ENCODE peak calls at places on chromosomes 11 and 22, in five cellular contexts. L is colonic mucosa, U is H1, V is neuronal stem cell, P is cardiac muscle cell. E is an unnamed sample.

GRCh38 chr22:29167032-29167911 is 38.4 kb upstream of the EMID1 start:
- DNase-seq in L (no peak), U (no peak), V (no peak), P (no peak), E (no peak)

GRCh38 chr22:29784451-29785361 is 17.5 kb downstream of the UQCR10 start:
- DNase-seq in L (peak; percentile 31), U (no peak), V (no peak), P (peak; percentile 71), E (no peak)

GRCh38 chr11:7688238-7688826 is 15.0 kb upstream of the CYB5R2 start:
- DNase-seq in L (no peak), U (no peak), V (no peak), P (peak; percentile 54), E (no peak)

GRCh38 chr22:19645391-19645790 is 68.9 kb upstream of the SEPTIN5 start:
- DNase-seq in L (no peak), U (no peak), V (no peak), P (no peak), E (no peak)

GRCh38 chr22:44211256-44211945 is 30.7 kb downstream of the PARVG start:
- DNase-seq in L (no peak), U (no peak), V (no peak), P (no peak), E (no peak)

GRCh38 chr22:27130949-27131745 is 473.8 kb downstream of the MIAT start:
- DNase-seq in L (no peak), U (no peak), V (no peak), P (no peak), E (no peak)

GRCh38 chr22:19132153-19132552 is 1.0 kb downstream of the TSSK2 start:
- DNase-seq in L (no peak), U (no peak), V (no peak), P (no peak), E (no peak)

GRCh38 chr11:72069200-72069599 is 11.1 kb downstream of the NUMA1 start:
- DNase-seq in L (no peak), U (no peak), V (no peak), P (no peak), E (no peak)

GRCh38 chr11:114619659-114620173 is 24.1 kb upstream of the NXPE4 start:
- DNase-seq in L (no peak), U (no peak), V (no peak), P (no peak), E (no peak)

GRCh38 chr11:112513936-112514716 is 253.5 kb upstream of the PLET1 start:
- DNase-seq in L (no peak), U (no peak), V (no peak), P (no peak), E (no peak)

GRCh38 chr11:105968021-105968697 is 53.9 kb downstream of the MSANTD4 start:
- DNase-seq in L (no peak), U (no peak), V (no peak), P (peak; percentile 1), E (no peak)

GRCh38 chr11:92854952-92855351 is 114.5 kb upstream of the MTNR1B start:
- DNase-seq in L (no peak), U (no peak), V (no peak), P (no peak), E (no peak)

GRCh38 chr11:125221499-125221898 is 56.9 kb downstream of the PKNOX2 start:
- DNase-seq in L (no peak), U (no peak), V (no peak), P (no peak), E (no peak)

GRCh38 chr22:17929909-17930308 is 94.5 kb downstream of the MICAL3 start:
- DNase-seq in L (no peak), U (no peak), V (no peak), P (no peak), E (no peak)

GRCh38 chr11:59172345-59173079 is 580 bp downstream of the DTX4 start:
- DNase-seq in L (peak; percentile 69), U (no peak), V (no peak), P (peak; percentile 11), E (no peak)

GRCh38 chr11:15011741-15012140 is 39.6 kb upstream of the CALCA start:
- DNase-seq in L (no peak), U (no peak), V (no peak), P (no peak), E (no peak)

GRCh38 chr22:27312567-27313507 is 488.7 kb downstream of the MN1 start:
- DNase-seq in L (peak; percentile 19), U (no peak), V (no peak), P (peak; percentile 38), E (no peak)

GRCh38 chr11:87374206-87374793 is 336.6 kb downstream of the TMEM135 start:
- DNase-seq in L (no peak), U (no peak), V (no peak), P (no peak), E (no peak)

GRCh38 chr11:17598700-17599459 is 51.8 kb downstream of the OTOG start:
- DNase-seq in L (peak; percentile 72), U (peak; percentile 75), V (peak; percentile 74), P (peak; percentile 70), E (no peak)

GRCh38 chr11:72233056-72233772 is 8.6 kb downstream of the INPPL1 start:
- DNase-seq in L (no peak), U (no peak), V (no peak), P (no peak), E (no peak)

GRCh38 chr11:113001709-113002108 is 40.5 kb downstream of the NCAM1 start:
- DNase-seq in L (no peak), U (no peak), V (no peak), P (no peak), E (no peak)

GRCh38 chr11:59182457-59183151 is 10.7 kb downstream of the DTX4 start:
- DNase-seq in L (peak; percentile 81), U (no peak), V (no peak), P (no peak), E (no peak)

GRCh38 chr22:20550057-20550817 is 42.8 kb downstream of the MED15 start:
- DNase-seq in L (no peak), U (no peak), V (no peak), P (no peak), E (no peak)

GRCh38 chr11:27451528-27451927 is 21.1 kb downstream of the LGR4 start:
- DNase-seq in L (no peak), U (no peak), V (no peak), P (no peak), E (no peak)

GRCh38 chr11:27453701-27454100 is 18.9 kb downstream of the LGR4 start:
- DNase-seq in L (no peak), U (no peak), V (no peak), P (no peak), E (no peak)

GRCh38 chr11:27456140-27456801 is 16.3 kb downstream of the LGR4 start:
- DNase-seq in L (no peak), U (no peak), V (no peak), P (peak; percentile 37), E (no peak)

GRCh38 chr11:27455667-27456066 is 16.9 kb downstream of the LGR4 start:
- DNase-seq in L (no peak), U (no peak), V (no peak), P (no peak), E (no peak)

DNA sequence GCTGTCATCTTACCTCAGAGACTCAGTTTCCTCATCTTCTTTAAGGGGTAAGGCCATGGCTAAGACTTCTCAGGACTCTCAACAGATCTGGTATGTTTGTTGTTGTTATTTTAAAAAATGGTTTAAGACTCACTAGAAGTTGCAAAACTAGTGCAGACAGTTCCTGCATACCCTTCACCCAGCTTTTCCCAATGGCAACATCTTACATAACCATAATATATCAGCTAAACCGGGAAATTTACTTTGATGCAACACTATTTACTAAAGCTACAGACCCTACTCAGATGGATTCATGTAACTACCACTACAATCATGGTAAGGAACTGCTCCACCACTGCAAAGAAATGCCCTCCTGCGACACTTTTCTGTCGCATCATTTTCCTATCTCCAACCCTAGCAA is 20.4 kb downstream of the LGR4 start:
- DNase-seq in L (no peak), U (no peak), V (no peak), P (no peak), E (no peak)
- H3K4me1 ChIP-seq in L (peaks cover 3% of the 10 kb centered on the region), U (no peaks in the 10 kb centered on the region), V (peaks cover 12% of the 10 kb centered on the region), P (peaks cover 7% of the 10 kb centered on the region), E (peaks cover 79% of the 10 kb centered on the region)

GRCh38 chr11:73757598-73757997 is 3.3 kb downstream of the RAB6A start:
- DNase-seq in L (no peak), U (no peak), V (no peak), P (peak; percentile 24), E (no peak)
- H3K4me1 ChIP-seq in L (peaks cover 14% of the 10 kb centered on the region), U (no peaks in the 10 kb centered on the region), V (peaks cover 7% of the 10 kb centered on the region), P (peaks cover 17% of the 10 kb centered on the region), E (no peaks in the 10 kb centered on the region)

DNA sequence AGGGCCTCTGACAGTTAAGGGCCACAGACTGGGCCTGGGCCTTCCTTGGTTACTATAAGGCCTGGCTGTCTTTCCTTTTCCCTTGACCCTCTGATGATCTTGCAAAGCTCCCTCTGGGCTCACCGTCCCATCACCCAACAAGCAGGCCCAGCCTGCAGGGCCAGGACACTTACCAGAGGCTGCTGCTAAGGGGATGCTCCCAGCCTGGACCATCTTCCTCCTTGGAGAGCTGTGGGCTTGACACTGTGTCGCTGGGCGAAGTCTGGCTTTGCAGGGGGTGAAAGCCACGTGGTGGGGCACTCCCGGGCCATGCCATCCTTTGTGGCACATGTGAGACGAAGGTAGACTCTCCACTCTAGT is 3.9 kb downstream of the C11orf24 start:
- DNase-seq in L (no peak), U (no peak), V (no peak), P (no peak), E (no peak)
- H3K4me1 ChIP-seq in L (peaks cover 8% of the 10 kb centered on the region), U (peaks cover 2% of the 10 kb centered on the region), V (peaks cover 4% of the 10 kb centered on the region), P (peaks cover 6% of the 10 kb centered on the region), E (peaks cover 38% of the 10 kb centered on the region)

GRCh38 chr11:118690553-118691304 is 11.3 kb upstream of the TREH start:
- DNase-seq in L (no peak), U (no peak), V (no peak), P (no peak), E (no peak)
- H3K4me1 ChIP-seq in L (peaks cover 4% of the 10 kb centered on the region), U (peaks cover 13% of the 10 kb centered on the region), V (no peaks in the 10 kb centered on the region), P (no peaks in the 10 kb centered on the region), E (peaks cover 22% of the 10 kb centered on the region)

DNA sequence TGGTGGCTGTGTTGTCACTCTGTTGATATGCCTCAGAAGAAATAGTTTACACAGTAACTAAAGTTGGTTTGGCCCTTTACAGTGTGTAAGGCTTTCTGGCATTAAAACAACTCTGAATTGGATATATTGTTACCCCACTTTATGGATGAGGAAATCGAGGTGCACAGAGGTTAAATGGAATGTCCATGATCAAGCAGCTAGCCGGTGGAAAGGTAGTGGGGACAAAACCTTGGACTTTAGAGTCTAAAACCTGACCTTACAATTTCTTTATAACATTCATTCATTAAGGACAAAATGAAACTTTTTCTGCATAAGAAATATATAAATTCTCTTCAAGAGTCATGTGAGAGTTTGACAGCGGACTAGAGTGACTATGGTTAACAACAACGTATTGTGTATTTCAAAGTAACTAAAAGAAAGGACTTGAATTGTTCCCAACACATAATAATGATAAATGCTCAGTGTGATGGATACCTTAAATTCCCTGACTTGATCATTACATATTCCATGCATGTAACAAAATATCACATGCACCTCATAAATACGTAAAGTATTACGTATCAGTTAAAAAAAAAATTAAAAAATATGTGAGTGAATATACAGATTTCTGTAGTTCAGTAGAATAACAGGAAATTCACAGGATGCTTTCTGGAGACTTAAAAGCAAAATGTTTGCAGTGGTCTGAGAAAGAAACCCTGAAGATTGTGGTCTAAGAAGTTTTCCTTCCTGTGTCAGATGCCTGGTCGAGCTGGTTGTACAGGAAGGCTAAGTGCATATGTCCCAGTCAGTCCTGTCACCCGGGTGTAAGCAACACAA is 51.0 kb downstream of the TEAD1 start:
- DNase-seq in L (no peak), U (no peak), V (no peak), P (peak; percentile 11), E (no peak)
- H3K4me1 ChIP-seq in L (peaks cover 12% of the 10 kb centered on the region), U (peaks cover 38% of the 10 kb centered on the region), V (peaks cover 24% of the 10 kb centered on the region), P (peaks cover 30% of the 10 kb centered on the region), E (peaks cover 34% of the 10 kb centered on the region)

DNA sequence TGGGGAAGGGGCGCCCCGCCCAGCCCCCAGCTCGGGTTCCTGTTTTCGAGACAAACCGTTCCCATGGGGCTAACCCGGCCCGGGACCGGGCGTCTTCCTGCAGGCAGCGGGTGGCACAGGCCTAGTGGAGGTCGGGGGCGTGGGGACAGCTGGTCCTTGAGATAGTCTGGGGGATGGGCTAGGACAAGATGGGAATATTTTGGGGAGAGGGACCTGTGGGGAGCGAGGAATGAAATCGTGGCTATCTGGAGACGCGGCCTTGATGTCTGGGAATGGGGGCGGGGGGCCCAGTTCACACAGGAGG is 1.2 kb upstream of the RASGRP2 start:
- DNase-seq in L (peak; percentile 59), U (no peak), V (no peak), P (no peak), E (peak; percentile 76)
- H3K4me1 ChIP-seq in L (peaks cover 19% of the 10 kb centered on the region), U (peaks cover 27% of the 10 kb centered on the region), V (peaks cover 24% of the 10 kb centered on the region), P (peaks cover 5% of the 10 kb centered on the region), E (peaks cover 30% of the 10 kb centered on the region)